ENCODE peak calls at places on chromosomes 2 and 18, in five cellular contexts. T, G, U, L and E are unnamed samples.

GRCh38 chr2:46329803-46330775 is 32.9 kb downstream of the EPAS1 start:
- DNase-seq in T (peak; percentile 67), G (no peak), U (no peak), L (no peak), E (no peak)

GRCh38 chr2:9630001-9630749 is 622 bp downstream of the YWHAQ start:
- DNase-seq in T (peak; percentile 73), G (peak; percentile 85), U (peak; percentile 92), L (no peak), E (no peak)

GRCh38 chr2:48433682-48434081 is 96.3 kb upstream of the STON1 start:
- DNase-seq in T (no peak), G (no peak), U (no peak), L (no peak), E (no peak)

GRCh38 chr2:58594175-58594574 is 353.1 kb upstream of the FANCL start:
- DNase-seq in T (peak; percentile 21), G (no peak), U (peak; percentile 34), L (peak; percentile 55), E (no peak)

GRCh38 chr2:148888003-148888501 is 13.0 kb downstream of the KIF5C start:
- DNase-seq in T (no peak), G (no peak), U (peak; percentile 84), L (no peak), E (no peak)

GRCh38 chr2:48397846-48398245 is 132.1 kb upstream of the STON1 start:
- DNase-seq in T (no peak), G (no peak), U (no peak), L (no peak), E (no peak)

GRCh38 chr18:25503567-25504081 is 151.7 kb upstream of the ZNF521 start:
- DNase-seq in T (peak; percentile 17), G (peak; percentile 53), U (peak; percentile 59), L (no peak), E (no peak)

GRCh38 chr2:170073288-170073687 is 104.7 kb upstream of the MYO3B start:
- DNase-seq in T (no peak), G (no peak), U (peak; percentile 5), L (no peak), E (no peak)

GRCh38 chr2:167972020-167972419 is 275.4 kb downstream of the STK39 start:
- DNase-seq in T (no peak), G (no peak), U (no peak), L (no peak), E (no peak)

GRCh38 chr2:61493523-61493942 is 22.6 kb upstream of the USP34 start:
- DNase-seq in T (no peak), G (no peak), U (peak; percentile 16), L (no peak), E (no peak)

GRCh38 chr2:46230115-46230571 is 67.1 kb upstream of the EPAS1 start:
- DNase-seq in T (peak; percentile 24), G (no peak), U (no peak), L (no peak), E (peak; percentile 37)

GRCh38 chr2:127043367-127044164 is 63.4 kb downstream of the BIN1 start:
- DNase-seq in T (no peak), G (peak; percentile 43), U (peak; percentile 30), L (no peak), E (no peak)

GRCh38 chr2:2234398-2234797 is 96.7 kb downstream of the MYT1L start:
- DNase-seq in T (no peak), G (no peak), U (no peak), L (no peak), E (no peak)

GRCh38 chr18:76266226-76266991 is 228.6 kb downstream of the ZNF516 start:
- DNase-seq in T (no peak), G (no peak), U (no peak), L (no peak), E (no peak)

GRCh38 chr2:70080597-70081200 is 6.6 kb upstream of the PCBP1 start:
- DNase-seq in T (no peak), G (no peak), U (no peak), L (no peak), E (no peak)

GRCh38 chr18:22822024-22822423 is 111.1 kb upstream of the RBBP8 start:
- DNase-seq in T (no peak), G (no peak), U (no peak), L (no peak), E (no peak)

GRCh38 chr2:55112229-55113016 is 62.2 kb upstream of the RTN4 start:
- DNase-seq in T (peak; percentile 44), G (no peak), U (no peak), L (no peak), E (no peak)

GRCh38 chr18:62784966-62785413 is 69.6 kb downstream of the PHLPP1 start:
- DNase-seq in T (no peak), G (no peak), U (no peak), L (no peak), E (no peak)

GRCh38 chr2:147688252-147688651 is 156.6 kb upstream of the ACVR2A start:
- DNase-seq in T (no peak), G (no peak), U (no peak), L (no peak), E (no peak)

GRCh38 chr2:98907966-98908905 is 27.8 kb downstream of the CRACDL start:
- DNase-seq in T (no peak), G (peak; percentile 38), U (peak; percentile 39), L (no peak), E (no peak)

GRCh38 chr2:172708247-172708646 is 27.4 kb upstream of the RAPGEF4 start:
- DNase-seq in T (no peak), G (no peak), U (no peak), L (no peak), E (no peak)

GRCh38 chr2:194545978-194546377 is 1111.0 kb upstream of the SLC39A10 start:
- DNase-seq in T (peak; percentile 4), G (no peak), U (no peak), L (no peak), E (no peak)

GRCh38 chr2:63029058-63029457 is 21.6 kb upstream of the OTX1 start:
- DNase-seq in T (no peak), G (no peak), U (no peak), L (no peak), E (no peak)

GRCh38 chr2:100554788-100555407 is 7.9 kb upstream of the PDCL3 start:
- DNase-seq in T (no peak), G (no peak), U (no peak), L (no peak), E (no peak)

GRCh38 chr2:42959993-42960834 is 167.8 kb upstream of the HAAO start:
- DNase-seq in T (no peak), G (no peak), U (no peak), L (no peak), E (no peak)

GRCh38 chr2:38602136-38602731 is 494 bp downstream of the HNRNPLL start:
- DNase-seq in T (no peak), G (peak; percentile 75), U (peak; percentile 77), L (no peak), E (no peak)

GRCh38 chr2:37472959-37473358 is 128.5 kb downstream of the QPCT start:
- DNase-seq in T (no peak), G (no peak), U (no peak), L (no peak), E (no peak)

GRCh38 chr2:42931147-42931817 is 138.9 kb upstream of the HAAO start:
- DNase-seq in T (peak; percentile 64), G (peak; percentile 78), U (peak; percentile 57), L (no peak), E (no peak)

GRCh38 chr2:74893332-74893731 is 59.4 kb downstream of the HK2 start:
- DNase-seq in T (no peak), G (no peak), U (no peak), L (no peak), E (no peak)

DNA sequence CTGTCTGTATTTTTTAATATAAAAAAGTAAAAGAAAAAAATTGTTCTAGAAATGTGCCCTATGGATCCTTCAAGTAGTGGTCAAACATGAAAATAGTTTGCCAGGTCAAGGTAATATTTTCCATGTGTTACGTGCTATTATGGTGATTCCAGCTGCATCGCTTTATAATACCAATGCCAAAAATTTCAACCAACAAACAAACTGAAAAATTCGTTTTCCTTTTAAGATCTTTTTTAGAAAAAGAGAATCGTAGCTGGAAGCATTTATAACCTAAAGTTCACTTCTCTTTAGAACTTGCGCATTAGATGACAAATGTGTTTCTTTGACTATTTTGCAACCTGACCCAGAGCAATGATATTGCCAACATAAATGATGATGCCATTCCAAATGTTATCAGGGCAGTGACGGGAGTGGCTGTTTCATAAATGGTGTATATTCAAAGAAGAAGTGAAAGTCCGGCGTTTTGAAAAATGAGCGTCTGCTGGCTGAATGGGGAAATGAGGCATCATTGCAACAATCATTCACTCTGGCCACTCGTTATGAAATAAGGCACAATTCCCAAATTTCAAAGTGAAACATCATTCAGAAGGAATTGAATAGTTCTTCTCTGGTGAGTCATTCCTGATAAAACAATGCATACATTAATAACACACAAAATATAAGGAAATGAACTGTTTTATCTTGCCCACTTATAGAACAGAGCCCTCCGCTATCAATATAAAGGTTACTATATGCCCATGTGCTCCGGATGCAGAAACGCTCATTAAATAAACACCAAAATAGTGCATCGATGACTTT is 297.4 kb downstream of the TGIF1 start:
- DNase-seq in T (no peak), G (no peak), U (no peak), L (no peak), E (no peak)
- TF ChIP-seq EP300 in T (no peak), G (no peak), U (no peak), L (no peak), E (no peak)

DNA sequence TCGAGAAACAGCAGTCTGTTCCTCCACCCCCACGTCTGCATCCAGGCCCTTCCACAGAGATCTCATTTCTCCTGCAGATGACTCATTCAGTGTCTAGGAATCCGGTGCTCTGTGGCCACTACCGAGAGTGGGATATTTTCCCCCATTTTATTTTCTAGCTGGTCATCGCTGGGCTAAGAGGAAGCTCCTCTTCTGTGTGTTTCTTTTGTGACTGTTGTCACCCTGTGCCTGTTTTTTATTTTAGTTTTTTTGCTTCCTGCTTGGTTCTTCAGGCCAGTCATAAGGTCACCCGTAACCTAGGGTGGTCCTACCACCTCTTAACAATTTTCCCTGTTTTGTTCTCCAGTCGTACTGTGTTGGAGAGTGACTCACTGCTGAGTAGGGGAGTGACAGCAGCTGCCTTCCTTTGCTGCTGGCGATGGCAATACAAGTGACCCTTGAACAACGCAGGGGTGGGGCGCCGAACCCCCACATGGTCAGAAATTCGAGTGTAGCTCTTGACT is 6.7 kb downstream of the RAMP1 start:
- DNase-seq in T (no peak), G (no peak), U (peak; percentile 42), L (no peak), E (no peak)
- TF ChIP-seq SIN3A in T (no peak), G (no peak), U (no peak), L (no peak), E (no peak)

DNA sequence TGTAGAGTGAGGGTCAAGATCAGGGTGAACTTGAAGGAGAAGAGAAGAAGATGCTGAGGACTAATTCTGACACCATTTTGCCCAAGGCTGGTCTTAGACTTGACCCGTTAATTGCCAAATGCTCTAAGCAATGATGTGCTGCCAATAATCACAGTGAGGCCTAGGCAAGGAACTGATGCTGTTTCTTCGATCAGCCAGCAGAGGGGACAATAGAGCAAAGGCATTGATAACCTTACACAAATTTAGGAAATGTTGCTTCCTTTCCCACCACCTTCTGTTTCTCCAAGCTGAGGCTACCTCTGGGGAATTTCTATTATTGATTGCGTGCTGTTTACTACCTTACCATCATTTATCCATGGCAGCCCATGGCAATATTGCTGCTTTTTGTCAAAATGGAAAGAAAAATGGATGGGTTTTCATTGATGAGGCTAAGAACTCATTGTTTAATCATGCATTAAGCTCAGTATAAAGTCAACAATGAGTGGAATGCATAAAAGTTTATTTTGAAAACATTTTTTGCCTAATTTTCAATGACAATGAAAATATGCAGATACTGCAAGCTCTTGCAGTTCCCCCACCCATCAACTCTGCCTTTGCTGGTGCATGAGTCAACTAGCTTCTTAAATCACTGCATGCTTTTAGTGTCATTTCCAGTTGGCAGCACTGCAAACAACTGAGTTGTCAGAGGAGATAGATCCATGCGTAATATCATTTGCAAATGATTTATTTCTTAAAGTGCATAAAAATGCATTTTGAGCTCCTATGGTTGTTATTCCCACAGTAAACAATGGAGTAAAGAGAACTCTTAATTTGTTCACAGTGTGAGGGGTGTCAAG is 116.4 kb upstream of the NYAP2 start:
- DNase-seq in T (peak; percentile 16), G (no peak), U (peak; percentile 33), L (peak; percentile 8), E (no peak)
- TF ChIP-seq CTCF in T (peak; percentile 64), G (peak; percentile 76), U (peak; percentile 68), L (peak; percentile 47), E (peak; percentile 87)

GRCh38 chr18:56139792-56140254 is 498.6 kb downstream of the TXNL1 start:
- DNase-seq in T (no peak), G (no peak), U (no peak), L (no peak), E (no peak)
- TF ChIP-seq EP300 in T (no peak), G (no peak), U (no peak), L (no peak), E (no peak)